ENCODE peak calls at places on chromosome 12, in four cellular contexts. B is A673, X is stomach, I is Peyer's patch. Q is an unnamed sample.

GRCh38 chr12:108928695-108929094 is 48.8 kb downstream of the DAO start:
- DNase-seq in B (no peak), X (no peak), I (no peak), Q (no peak)

GRCh38 chr12:92297405-92297804 is 151.8 kb upstream of the BTG1 start:
- DNase-seq in B (peak; percentile 29), X (no peak), I (no peak), Q (no peak)

GRCh38 chr12:51887476-51888315 is at the start of gene ANKRD33:
- DNase-seq in B (no peak), X (peak; percentile 54), I (no peak), Q (no peak)

GRCh38 chr12:54611715-54612116 is 23.0 kb downstream of the LACRT start:
- DNase-seq in B (no peak), X (no peak), I (no peak), Q (no peak)

GRCh38 chr12:25769076-25769945 is 189.2 kb upstream of the RASSF8 start:
- DNase-seq in B (no peak), X (no peak), I (no peak), Q (no peak)

GRCh38 chr12:124919646-124920352 is 5.3 kb upstream of the UBC start:
- DNase-seq in B (no peak), X (no peak), I (peak; percentile 51), Q (peak; percentile 23)

GRCh38 chr12:3030821-3031415 is 46.3 kb upstream of the TSPAN9 start:
- DNase-seq in B (no peak), X (no peak), I (no peak), Q (no peak)

GRCh38 chr12:57242691-57243454 is 8.1 kb downstream of the STAC3 start:
- DNase-seq in B (peak; percentile 89), X (peak; percentile 63), I (peak; percentile 61), Q (peak; percentile 66)

GRCh38 chr12:124289634-124290600 is 5.0 kb upstream of the RFLNA start:
- DNase-seq in B (no peak), X (no peak), I (no peak), Q (peak; percentile 57)

GRCh38 chr12:48910196-48910595 is 15.1 kb downstream of the FKBP11 start:
- DNase-seq in B (no peak), X (no peak), I (no peak), Q (no peak)

GRCh38 chr12:123065666-123066457 is 85.0 kb downstream of the PITPNM2 start:
- DNase-seq in B (no peak), X (no peak), I (no peak), Q (no peak)

GRCh38 chr12:123071401-123072304 is 79.2 kb downstream of the PITPNM2 start:
- DNase-seq in B (no peak), X (no peak), I (no peak), Q (no peak)

GRCh38 chr12:123067654-123068053 is 83.2 kb downstream of the PITPNM2 start:
- DNase-seq in B (no peak), X (no peak), I (no peak), Q (no peak)

GRCh38 chr12:123070267-123071081 is 80.4 kb downstream of the PITPNM2 start:
- DNase-seq in B (no peak), X (no peak), I (no peak), Q (no peak)

DNA sequence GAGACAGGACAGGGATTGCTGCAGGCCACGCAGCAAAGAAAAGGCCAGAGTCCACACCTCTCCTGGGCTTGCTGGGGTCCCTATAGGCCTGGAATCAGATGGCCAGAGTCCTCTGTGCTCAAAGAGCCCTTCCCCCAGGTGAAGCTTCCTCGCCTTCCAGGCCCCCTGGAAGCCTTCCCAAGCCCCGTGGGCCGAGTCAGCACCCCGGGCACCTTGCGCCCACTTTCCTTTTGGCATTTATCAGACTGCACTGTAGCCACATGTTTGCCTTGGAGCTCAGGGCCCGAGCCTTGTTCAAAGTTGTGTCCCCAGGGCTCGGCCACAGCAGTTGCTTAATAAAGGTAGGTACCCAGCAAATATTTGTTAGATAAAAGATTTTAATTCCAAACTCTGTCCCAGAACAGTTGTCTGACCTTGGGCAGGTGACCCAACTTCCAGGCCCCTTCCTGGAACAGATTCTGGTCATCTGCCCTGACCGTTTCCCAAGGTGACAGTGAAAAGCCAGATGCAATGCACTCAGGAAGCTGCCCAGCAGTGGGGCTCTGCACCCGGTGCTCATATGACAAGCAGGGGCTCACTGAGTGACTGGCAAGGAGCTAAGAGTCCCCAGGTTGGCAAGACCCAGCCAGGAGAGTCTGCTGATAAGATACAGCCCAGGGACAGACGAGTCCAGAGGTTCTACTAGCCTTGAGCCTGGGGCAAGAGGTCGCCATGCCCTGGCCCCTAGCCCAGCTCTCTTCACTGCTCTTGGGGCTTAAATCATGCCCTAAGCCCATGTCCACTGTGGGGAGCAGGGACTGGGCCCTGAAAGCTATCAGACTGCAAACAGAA is 81.2 kb downstream of the PITPNM2 start:
- DNase-seq in B (no peak), X (peak; percentile 64), I (no peak), Q (no peak)
- H3K4me1 ChIP-seq in B (no peaks in the 10 kb centered on the region), X (peaks cover 76% of the 10 kb centered on the region), I (no peaks in the 10 kb centered on the region), Q (no peaks in the 10 kb centered on the region)

GRCh38 chr12:47772738-47773061 is 338 bp upstream of the SLC48A1 start:
- DNase-seq in B (no peak), X (no peak), I (no peak), Q (no peak)
- H3K4me1 ChIP-seq in B (peaks cover 61% of the 10 kb centered on the region), X (peaks cover 62% of the 10 kb centered on the region), I (no peaks in the 10 kb centered on the region), Q (peaks cover 28% of the 10 kb centered on the region)

DNA sequence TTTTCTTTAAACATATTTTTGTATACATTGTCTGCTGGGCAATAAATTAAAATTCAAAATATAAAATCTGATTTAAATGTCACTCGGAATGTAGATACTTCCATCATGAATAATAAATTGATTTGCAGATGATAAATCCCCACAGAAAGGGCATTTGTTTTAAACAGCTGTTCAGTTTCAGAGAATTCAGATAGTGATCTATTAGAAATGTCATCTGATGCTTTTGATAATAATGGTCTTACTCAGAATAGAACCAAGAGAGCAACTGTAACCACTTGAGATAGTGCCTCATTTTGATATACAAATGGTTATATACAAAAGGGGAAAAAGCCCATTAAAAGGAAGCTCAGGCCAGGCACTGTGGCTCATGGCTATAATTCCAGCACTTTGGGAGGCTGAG is 43.4 kb downstream of the CDK17 start:
- DNase-seq in B (no peak), X (no peak), I (no peak), Q (no peak)
- H3K4me1 ChIP-seq in B (peaks cover 32% of the 10 kb centered on the region), X (peaks cover 65% of the 10 kb centered on the region), I (no peaks in the 10 kb centered on the region), Q (no peaks in the 10 kb centered on the region)

GRCh38 chr12:50507474-50507838 is 2.7 kb downstream of the DIP2B start:
- DNase-seq in B (no peak), X (no peak), I (no peak), Q (no peak)

GRCh38 chr12:50507930-50508329 is 3.1 kb downstream of the DIP2B start:
- DNase-seq in B (no peak), X (no peak), I (no peak), Q (no peak)

GRCh38 chr12:50508420-50508819 is 3.6 kb downstream of the DIP2B start:
- DNase-seq in B (no peak), X (no peak), I (no peak), Q (no peak)

GRCh38 chr12:50506753-50507473 is 2.1 kb downstream of the DIP2B start:
- DNase-seq in B (no peak), X (no peak), I (no peak), Q (no peak)

DNA sequence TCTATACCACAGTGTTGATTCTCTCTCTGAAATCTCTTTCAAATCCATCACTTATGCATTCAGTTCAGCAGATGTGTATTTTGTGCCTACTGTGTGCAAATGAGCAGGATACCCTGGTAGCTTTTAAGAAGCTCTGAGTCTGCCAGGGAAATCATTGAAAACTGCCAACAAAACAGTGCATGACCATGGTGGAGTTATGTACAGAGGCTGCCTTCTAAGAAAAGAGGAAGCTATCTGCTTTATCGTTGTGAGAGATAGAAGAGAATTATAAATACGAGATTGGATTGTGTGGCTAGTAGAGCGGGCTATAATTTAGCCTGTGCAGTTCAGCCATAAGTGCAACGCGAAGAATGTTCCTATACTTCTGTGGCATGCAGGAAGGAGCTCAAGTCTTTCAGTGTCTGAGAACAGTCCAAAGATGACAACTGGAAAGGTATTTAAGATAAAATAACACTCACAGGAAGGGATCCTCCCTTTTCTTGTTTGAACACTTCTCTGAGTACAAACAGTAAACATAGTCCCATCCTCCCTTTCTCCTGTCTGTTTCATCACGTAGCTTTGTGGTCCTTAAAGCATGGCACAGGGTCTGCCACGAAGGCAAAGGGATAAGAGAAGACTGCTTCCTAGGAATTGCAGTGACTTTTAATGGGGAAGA is 4.4 kb downstream of the DIP2B start:
- DNase-seq in B (no peak), X (no peak), I (no peak), Q (no peak)
- H3K4me1 ChIP-seq in B (peaks cover 39% of the 10 kb centered on the region), X (peaks cover 52% of the 10 kb centered on the region), I (peaks cover 9% of the 10 kb centered on the region), Q (peaks cover 16% of the 10 kb centered on the region)

GRCh38 chr12:107271523-107271922 is 178.2 kb upstream of the CRY1 start:
- DNase-seq in B (no peak), X (no peak), I (no peak), Q (no peak)

GRCh38 chr12:107277850-107278249 is 184.5 kb upstream of the CRY1 start:
- DNase-seq in B (peak; percentile 92), X (no peak), I (no peak), Q (no peak)

DNA sequence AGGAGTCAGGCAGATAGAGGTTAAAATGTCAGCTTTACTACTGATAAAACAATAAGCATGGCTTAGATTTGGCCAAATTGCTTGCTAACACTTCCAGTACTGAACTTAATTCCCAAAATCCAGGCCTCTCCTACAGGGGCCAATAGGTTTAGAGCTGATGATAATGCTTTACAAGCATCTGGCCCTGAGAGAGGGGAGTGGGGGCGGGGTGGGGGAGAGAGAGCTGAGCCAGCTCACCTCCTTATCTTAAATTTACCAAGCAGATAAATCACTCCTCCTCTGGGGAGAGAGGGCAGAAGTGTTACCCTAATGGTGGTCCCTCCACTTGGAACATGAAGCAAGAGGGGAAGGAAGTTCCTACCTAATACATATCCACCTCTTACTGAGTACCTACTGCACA is 182.2 kb upstream of the CRY1 start:
- DNase-seq in B (no peak), X (no peak), I (no peak), Q (no peak)
- H3K4me1 ChIP-seq in B (peaks cover 15% of the 10 kb centered on the region), X (no peaks in the 10 kb centered on the region), I (no peaks in the 10 kb centered on the region), Q (peaks cover 24% of the 10 kb centered on the region)

DNA sequence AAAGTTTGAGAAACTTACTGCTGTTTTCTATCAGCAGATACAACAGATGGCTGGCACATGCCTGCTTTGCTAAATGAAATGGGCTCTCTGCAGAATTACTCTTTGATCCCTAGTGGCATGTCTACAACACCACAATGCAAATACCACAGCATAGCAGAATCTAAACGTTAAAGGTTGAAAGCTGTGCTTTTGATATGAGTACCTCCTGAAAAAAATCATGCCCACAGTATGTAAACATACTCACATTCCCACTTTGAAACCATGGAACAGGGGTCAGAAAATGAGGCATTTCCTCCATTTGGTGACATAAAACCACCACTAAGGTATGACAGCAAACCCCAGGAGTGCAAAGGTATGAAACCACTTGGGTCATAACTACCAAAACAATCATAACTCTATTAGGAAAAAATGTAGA is 7.5 kb downstream of the WIF1 start:
- DNase-seq in B (no peak), X (no peak), I (no peak), Q (no peak)
- H3K4me1 ChIP-seq in B (no peaks in the 10 kb centered on the region), X (no peaks in the 10 kb centered on the region), I (no peaks in the 10 kb centered on the region), Q (no peaks in the 10 kb centered on the region)

Q was measured in SJSA1.